ENCODE peak calls at places on chromosomes 11 and 22, in four cellular contexts. C is lower lobe of right lung; A is CD8-positive, alpha-beta T cell; P is colonic mucosa. Z is an unnamed sample.

GRCh38 chr11:27085115-27085514 is 44.5 kb downstream of the BBOX1 start:
- DNase-seq in C (no peak), A (no peak), P (no peak), Z (no peak)

GRCh38 chr22:19846620-19847344 is 7.9 kb downstream of the GNB1L start:
- DNase-seq in P (no peak), C (no peak), A (no peak), Z (no peak)

GRCh38 chr11:114063149-114063828 is 3.8 kb downstream of the ZBTB16 start:
- DNase-seq in C (no peak), P (no peak), A (no peak), Z (no peak)

GRCh38 chr11:128893578-128894295 is 2.6 kb downstream of the KCNJ5 start:
- DNase-seq in P (no peak), A (no peak), C (no peak), Z (no peak)

GRCh38 chr22:23293720-23294119 is 113.4 kb downstream of the BCR start:
- DNase-seq in C (no peak), P (no peak), A (no peak), Z (no peak)

GRCh38 chr22:27170491-27170890 is 513.1 kb downstream of the MIAT start:
- DNase-seq in C (no peak), P (no peak), A (no peak), Z (no peak)

GRCh38 chr11:86743223-86744118 is 56.9 kb upstream of the PRSS23 start:
- DNase-seq in C (no peak), P (peak; percentile 27), A (no peak), Z (no peak)

GRCh38 chr11:2382927-2383822 is 6.1 kb downstream of the CD81 start:
- DNase-seq in C (no peak), A (no peak), P (no peak), Z (no peak)

GRCh38 chr11:8934735-8935478 is 2.2 kb upstream of the C11orf16 start:
- DNase-seq in C (no peak), P (no peak), A (no peak), Z (no peak)

GRCh38 chr11:107042748-107043147 is 24.5 kb upstream of the GUCY1A2 start:
- DNase-seq in C (no peak), A (no peak), P (no peak), Z (no peak)

GRCh38 chr22:18154821-18155390 is 4.9 kb downstream of the USP18 start:
- DNase-seq in A (no peak), P (no peak), C (no peak), Z (no peak)

GRCh38 chr11:45802531-45803317 is 2.2 kb upstream of the SLC35C1 start:
- DNase-seq in A (no peak), P (no peak), C (no peak), Z (no peak)

GRCh38 chr22:41517172-41518047 is 26.9 kb downstream of the POLR3H start:
- DNase-seq in A (peak; percentile 62), P (peak; percentile 84), C (no peak), Z (no peak)

GRCh38 chr11:122209619-122210377 is 93.8 kb upstream of the BLID start:
- DNase-seq in A (no peak), C (no peak), P (peak; percentile 57), Z (no peak)

GRCh38 chr11:120568572-120569307 is 57.2 kb downstream of the GRIK4 start:
- DNase-seq in P (no peak), C (no peak), A (no peak), Z (no peak)

GRCh38 chr22:48147831-48148230 is 1385.4 kb downstream of the TBC1D22A start:
- DNase-seq in A (no peak), C (no peak), P (no peak), Z (no peak)

GRCh38 chr22:43827926-43828710 is 16.0 kb upstream of the EFCAB6 start:
- DNase-seq in A (no peak), P (no peak), C (no peak), Z (no peak)

GRCh38 chr11:128551641-128552335 is 35.6 kb downstream of the ETS1 start:
- DNase-seq in A (no peak), P (no peak), C (no peak), Z (no peak)

GRCh38 chr22:27241430-27242110 is 560.0 kb downstream of the MN1 start:
- DNase-seq in P (no peak), C (no peak), A (no peak), Z (no peak)

GRCh38 chr22:23750374-23750743 is 553 bp downstream of the ZNF70 start:
- DNase-seq in C (no peak), P (no peak), A (no peak), Z (no peak)

GRCh38 chr22:32877196-32877595 is 75.7 kb downstream of the TIMP3 start:
- DNase-seq in C (no peak), P (no peak), A (no peak), Z (no peak)
- H3K27ac ChIP-seq in C (no peak overlapping the region), P (no peak overlapping the region), A (no peak overlapping the region), Z (no peak overlapping the region)

GRCh38 chr22:28992565-28993326 is 68.9 kb downstream of the C22orf31 start:
- DNase-seq in C (no peak), P (no peak), A (no peak), Z (no peak)

GRCh38 chr22:28998681-28999080 is 63.0 kb downstream of the C22orf31 start:
- DNase-seq in A (no peak), P (no peak), C (no peak), Z (no peak)

GRCh38 chr22:28995551-28995950 is 66.1 kb downstream of the C22orf31 start:
- DNase-seq in A (no peak), C (no peak), P (no peak), Z (no peak)

GRCh38 chr22:28997342-28997741 is 64.3 kb downstream of the C22orf31 start:
- DNase-seq in C (no peak), P (no peak), A (no peak), Z (no peak)

DNA sequence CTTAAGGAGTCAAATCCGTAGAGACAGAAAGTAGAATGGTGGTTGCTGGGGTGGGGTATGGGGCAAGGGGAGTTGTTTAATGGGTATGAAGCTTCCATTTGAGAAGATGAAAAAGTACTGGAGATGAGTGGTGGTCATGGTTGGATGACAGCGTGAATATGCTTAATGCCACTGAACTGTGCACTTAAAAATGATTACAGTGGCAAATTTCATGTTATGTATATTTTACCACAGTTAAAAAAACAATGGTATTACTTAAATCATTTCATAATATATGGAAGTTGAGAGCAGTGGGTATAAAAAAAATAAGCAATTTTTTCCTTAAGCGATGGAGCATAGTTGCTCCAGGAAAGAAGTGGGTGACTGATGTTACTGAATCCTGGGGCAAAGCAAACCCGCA is 67.1 kb downstream of the C22orf31 start:
- DNase-seq in C (no peak), P (no peak), A (no peak), Z (no peak)
- TF ChIP-seq CTCF in C (no peak), P (no peak), A (no peak), Z (no peak)

GRCh38 chr22:49158741-49159564 is 668.7 kb downstream of the BRD1 start:
- DNase-seq in C (no peak), P (no peak), A (no peak), Z (peak; percentile 59)
- H3K9me3 ChIP-seq in C (no peaks in the 10 kb centered on the region), P (no peaks in the 10 kb centered on the region), A (no peaks in the 10 kb centered on the region), Z (no peaks in the 10 kb centered on the region)

DNA sequence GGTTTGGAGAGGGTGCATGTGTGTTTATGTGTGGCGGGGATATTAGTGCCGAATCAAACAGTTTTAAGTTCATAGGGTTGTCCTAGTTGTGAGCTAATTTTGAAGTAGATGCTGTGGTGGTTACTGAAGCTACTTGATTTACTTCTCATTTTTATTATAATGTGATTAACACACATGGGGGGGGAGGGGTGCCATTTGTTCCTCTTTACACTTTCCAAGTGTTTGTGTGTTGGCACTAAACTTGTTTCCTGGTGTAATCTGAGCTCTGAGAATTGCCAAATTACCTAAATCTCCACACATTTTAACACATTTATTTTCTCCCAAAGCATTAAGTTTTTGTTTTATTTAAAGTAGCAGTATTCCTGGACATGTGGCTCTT is 60.1 kb downstream of the ZNRF3 start:
- DNase-seq in P (no peak), C (peak; percentile 48), A (no peak), Z (no peak)
- H3K27ac ChIP-seq in P (no peak overlapping the region), C (no peak overlapping the region), A (no peak overlapping the region), Z (peak overlapping the region; percentile 24)

GRCh38 chr11:90434858-90435257 is 212.0 kb upstream of the CHORDC1 start:
- DNase-seq in C (no peak), A (no peak), P (no peak), Z (no peak)
- TF ChIP-seq CTCF in C (no peak), A (no peak), P (no peak), Z (peak; percentile 18)

Z was measured in upper lobe of right lung.